ENCODE peak calls at places on chromosomes 13 and 19, in four cellular contexts. O is neural crest cell, F is cardiac fibroblast, B is mesothelial cell of epicardium. K is an unnamed sample.

GRCh38 chr19:47369923-47370625 is 21.0 kb downstream of the DHX34 start:
- DNase-seq in O (no peak), F (peak; percentile 57), B (no peak), K (no peak)

GRCh38 chr13:39159393-39159792 is 121.1 kb downstream of the NHLRC3 start:
- DNase-seq in O (no peak), F (no peak), B (no peak), K (no peak)

GRCh38 chr19:49988433-49988832 is 27.5 kb upstream of the SIGLEC11 start:
- DNase-seq in O (no peak), F (no peak), B (no peak), K (no peak)

GRCh38 chr13:35723820-35724219 is 247.3 kb upstream of the MAB21L1 start:
- DNase-seq in O (no peak), F (peak; percentile 66), B (no peak), K (no peak)

GRCh38 chr13:77305276-77305675 is 21.6 kb downstream of the MYCBP2 start:
- DNase-seq in O (no peak), F (peak; percentile 45), B (no peak), K (no peak)

GRCh38 chr19:32876919-32877285 is 7.3 kb upstream of the SLC7A9 start:
- DNase-seq in O (no peak), F (peak; percentile 39), B (no peak), K (peak; percentile 63)

GRCh38 chr13:76759877-76760276 is 126.3 kb downstream of the KCTD12 start:
- DNase-seq in O (no peak), F (peak; percentile 46), B (no peak), K (no peak)

GRCh38 chr13:112768795-112769411 is 79.1 kb downstream of the ATP11A start:
- DNase-seq in O (no peak), F (no peak), B (no peak), K (no peak)

GRCh38 chr19:5309438-5310204 is 31.0 kb downstream of the PTPRS start:
- DNase-seq in O (no peak), F (no peak), B (no peak), K (no peak)

GRCh38 chr19:2047076-2047448 is 4.0 kb downstream of the MKNK2 start:
- DNase-seq in O (no peak), F (no peak), B (no peak), K (no peak)

GRCh38 chr19:38650911-38651584 is 3.6 kb downstream of the ACTN4 start:
- DNase-seq in O (no peak), F (peak; percentile 96), B (no peak), K (no peak)
- TF ChIP-seq CTCF in O (no peak), F (peak; percentile 4), B (no peak), K (no peak)

DNA sequence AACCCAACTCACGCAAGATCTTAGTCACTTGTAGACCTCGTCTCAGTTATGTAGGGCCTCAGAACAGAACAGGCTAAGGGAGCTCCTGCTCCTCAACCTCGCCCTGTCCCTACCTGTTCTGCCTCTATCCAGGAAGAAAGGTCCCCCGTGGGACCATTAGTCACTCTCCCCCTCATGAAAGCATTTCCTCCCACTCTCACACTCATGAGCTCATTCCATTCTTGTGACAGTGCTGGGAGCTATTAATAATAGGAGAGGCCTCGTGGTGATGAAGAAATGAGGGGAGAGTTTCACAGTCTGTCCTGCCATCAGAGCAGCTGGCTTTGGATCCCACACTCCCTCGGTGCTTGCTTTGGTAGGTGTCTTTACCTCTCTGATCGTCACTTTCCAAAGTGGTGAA is 10.2 kb downstream of the PPP2R1A start:
- DNase-seq in O (no peak), F (peak; percentile 81), B (no peak), K (no peak)
- TF ChIP-seq CTCF in O (no peak), F (no peak), B (no peak), K (no peak)

DNA sequence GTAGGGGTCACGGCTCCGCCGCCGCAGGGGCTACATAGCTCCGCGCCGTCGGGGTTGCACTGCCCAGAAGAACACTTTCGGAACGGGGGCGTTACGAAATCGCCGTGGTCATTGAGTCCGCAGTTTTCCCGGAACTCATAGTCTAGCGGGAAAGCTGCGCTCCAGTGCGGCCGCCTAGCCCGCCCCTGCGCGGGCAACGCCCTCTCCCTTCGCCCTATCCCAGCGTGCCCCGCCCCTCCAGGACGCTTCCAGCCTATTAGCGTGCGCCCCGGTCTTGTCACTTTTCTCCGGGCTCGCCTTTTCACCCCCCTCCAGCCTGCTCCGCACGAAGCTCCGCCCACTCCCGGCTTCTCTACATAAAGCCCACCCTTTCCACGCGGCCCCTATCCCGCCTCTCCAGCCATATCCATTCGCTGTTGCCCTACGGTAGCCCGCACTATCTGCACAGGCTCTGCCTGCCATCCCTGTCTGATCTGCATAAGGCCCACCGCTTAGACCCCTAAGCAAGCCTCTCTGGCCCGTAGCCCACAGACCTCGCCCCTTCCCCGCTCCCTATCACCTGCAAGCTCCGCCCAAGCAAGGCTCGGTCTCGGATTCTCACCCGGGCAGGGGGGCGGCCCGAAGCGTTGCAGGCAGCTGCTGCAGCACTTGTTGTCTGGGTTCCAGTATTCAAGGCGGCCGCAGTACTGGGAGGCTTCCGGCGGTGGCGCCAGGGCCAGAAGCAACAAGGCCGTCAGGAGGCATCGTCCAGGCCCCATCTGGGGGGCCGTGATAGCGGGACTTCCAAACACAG is 1.6 kb downstream of the IGFLR1 start:
- DNase-seq in O (peak; percentile 98), F (peak; percentile 97), B (peak; percentile 98), K (peak; percentile 99)
- TF ChIP-seq CTCF in O (peak; percentile 53), F (peak; percentile 29), B (no peak), K (peak; percentile 31)

GRCh38 chr19:897442-898039 is 4.3 kb downstream of the RNU6-9 start:
- DNase-seq in O (no peak), F (no peak), B (no peak), K (no peak)
- TF ChIP-seq CTCF in O (no peak), F (no peak), B (no peak), K (no peak)

GRCh38 chr19:48506138-48506733 is 5.4 kb downstream of the LMTK3 start:
- DNase-seq in O (no peak), F (peak; percentile 66), B (no peak), K (no peak)
- TF ChIP-seq CTCF in O (peak; percentile 64), F (peak; percentile 38), B (peak; percentile 71), K (peak; percentile 54)

GRCh38 chr19:38718747-38719543 is 25.3 kb downstream of the CAPN12 start:
- DNase-seq in O (no peak), F (peak; percentile 80), B (no peak), K (peak; percentile 93)
- TF ChIP-seq CTCF in O (peak; percentile 39), F (peak; percentile 42), B (no peak), K (peak; percentile 70)

GRCh38 chr13:43239441-43239840 is 216.1 kb downstream of the DNAJC15 start:
- DNase-seq in O (no peak), F (no peak), B (no peak), K (no peak)

GRCh38 chr13:43237616-43238015 is 214.2 kb downstream of the DNAJC15 start:
- DNase-seq in O (no peak), F (no peak), B (no peak), K (no peak)

GRCh38 chr13:43235028-43235427 is 211.6 kb downstream of the DNAJC15 start:
- DNase-seq in O (no peak), F (no peak), B (no peak), K (no peak)

GRCh38 chr13:43240278-43240677 is 216.9 kb downstream of the DNAJC15 start:
- DNase-seq in O (no peak), F (no peak), B (no peak), K (no peak)

DNA sequence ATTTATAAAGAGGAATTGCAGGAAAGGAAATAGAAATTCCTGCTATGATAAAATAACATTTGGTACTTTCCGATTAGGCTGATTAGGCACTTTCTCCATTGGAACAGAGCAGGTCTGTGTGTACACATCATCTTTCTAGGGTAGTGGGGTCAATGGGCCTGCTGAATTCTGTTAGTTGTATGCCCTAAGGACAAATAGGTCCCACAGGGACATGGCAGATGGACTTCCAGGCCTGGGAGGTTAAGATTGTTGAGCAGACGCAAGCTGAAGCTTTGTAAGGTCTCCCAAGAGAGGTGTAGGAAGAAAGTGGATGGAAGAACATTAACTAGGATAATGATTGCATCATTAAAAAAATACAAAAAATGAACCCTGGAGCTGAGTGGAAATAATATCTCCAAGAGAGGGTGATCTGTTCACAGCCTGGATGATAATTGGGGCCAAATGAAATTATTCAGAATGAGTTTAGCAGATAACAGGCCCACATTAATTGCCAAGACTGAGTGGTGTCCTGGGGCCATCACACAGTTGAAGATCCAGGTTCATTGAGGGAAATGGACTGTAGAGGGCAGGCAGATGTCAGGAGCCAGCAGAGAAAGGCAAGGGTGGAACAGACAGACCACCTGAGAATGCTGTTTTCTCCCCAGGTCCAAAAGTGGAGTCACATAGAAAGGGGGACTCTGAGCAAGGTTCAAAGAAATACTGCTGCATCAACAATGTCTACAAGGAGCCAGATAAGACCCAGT is 215.1 kb downstream of the DNAJC15 start:
- DNase-seq in O (no peak), F (no peak), B (no peak), K (no peak)
- TF ChIP-seq CTCF in O (no peak), F (no peak), B (no peak), K (no peak)

GRCh38 chr19:16801599-16801998 is 27.6 kb upstream of the SIN3B start:
- DNase-seq in O (no peak), F (peak; percentile 57), B (no peak), K (no peak)
- TF ChIP-seq CTCF in O (no peak), F (peak; percentile 17), B (no peak), K (no peak)

GRCh38 chr13:27712421-27712820 is 79.9 kb upstream of the GSX1 start:
- DNase-seq in O (no peak), F (peak; percentile 38), B (no peak), K (no peak)
- TF ChIP-seq CTCF in O (peak; percentile 43), F (no peak), B (no peak), K (peak; percentile 59)

GRCh38 chr13:110109910-110110309 is 197.0 kb downstream of the COL4A1 start:
- DNase-seq in O (no peak), F (peak; percentile 94), B (no peak), K (no peak)

GRCh38 chr13:110108348-110109139 is 198.4 kb downstream of the COL4A1 start:
- DNase-seq in O (peak; percentile 51), F (peak; percentile 94), B (peak; percentile 77), K (peak; percentile 92)

GRCh38 chr13:110107568-110108347 is 199.2 kb downstream of the COL4A1 start:
- DNase-seq in O (no peak), F (no peak), B (no peak), K (no peak)

GRCh38 chr13:110110783-110111182 is 196.2 kb downstream of the COL4A1 start:
- DNase-seq in O (no peak), F (no peak), B (no peak), K (no peak)

DNA sequence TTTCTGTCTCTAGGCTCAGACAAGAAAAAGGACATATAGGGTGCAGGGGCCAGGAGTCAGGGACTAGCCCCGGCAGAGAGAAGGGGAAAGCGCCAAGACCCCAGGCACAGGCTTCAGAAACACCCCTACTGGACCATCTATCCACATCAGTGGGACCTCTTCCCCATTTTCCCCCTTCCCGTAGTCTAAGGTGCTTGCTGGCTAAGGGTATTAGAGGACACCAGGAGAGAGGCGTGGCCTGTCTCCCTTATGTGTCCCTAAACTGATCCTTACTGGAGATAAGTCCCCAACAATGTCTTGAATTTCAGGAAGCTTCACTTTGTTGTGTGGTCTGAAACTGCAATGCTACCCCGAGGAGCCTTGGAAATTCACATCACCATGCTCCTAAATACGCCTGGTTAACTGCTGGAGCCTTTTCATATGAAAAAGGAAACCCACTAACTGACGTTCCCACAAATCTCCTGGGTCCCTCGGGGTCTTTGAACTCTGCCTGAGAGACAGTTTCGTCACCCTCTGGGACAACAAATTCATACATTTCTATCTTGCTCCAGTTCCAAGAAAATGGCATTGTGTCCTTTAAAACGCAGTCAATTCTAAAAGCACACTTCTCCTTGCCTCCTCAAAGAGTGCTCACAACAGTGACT is 197.7 kb downstream of the COL4A1 start:
- DNase-seq in O (no peak), F (no peak), B (no peak), K (no peak)
- TF ChIP-seq CTCF in O (no peak), F (no peak), B (no peak), K (no peak)

K was measured in osteocyte.